ENCODE peak calls at places on chromosome 22, in four cellular contexts. S, D, C and T are unnamed samples.

GRCh38 chr22:23289851-23290724 is 109.8 kb downstream of the BCR start:
- DNase-seq in S (peak; percentile 40), D (peak; percentile 52), C (no peak), T (no peak)

GRCh38 chr22:46602025-46602424 is 18.2 kb upstream of the GRAMD4 start:
- DNase-seq in C (no peak), D (no peak), S (no peak), T (no peak)

GRCh38 chr22:32421484-32421883 is 9.4 kb upstream of the RTCB start:
- DNase-seq in C (no peak), D (no peak), S (no peak), T (no peak)

GRCh38 chr22:43624144-43624998 is 187.7 kb downstream of the EFCAB6 start:
- DNase-seq in C (no peak), D (no peak), S (no peak), T (no peak)

GRCh38 chr22:37218399-37218770 is 6.1 kb upstream of the SSTR3 start:
- DNase-seq in C (no peak), D (no peak), S (no peak), T (no peak)

GRCh38 chr22:23409976-23410375 is 170.1 kb downstream of the IGLL1 start:
- DNase-seq in D (no peak), C (no peak), S (no peak), T (no peak)

GRCh38 chr22:44162960-44163359 is 17.8 kb upstream of the PARVG start:
- DNase-seq in D (no peak), C (no peak), S (no peak), T (no peak)

GRCh38 chr22:42268852-42269406 is 1.5 kb downstream of the TCF20 start:
- DNase-seq in D (no peak), C (no peak), S (no peak), T (no peak)

GRCh38 chr22:23984430-23984829 is 4.5 kb downstream of the GSTT2 start:
- DNase-seq in S (peak; percentile 63), D (peak; percentile 32), C (peak; percentile 59), T (peak; percentile 22)

GRCh38 chr22:39717099-39717498 is 146.5 kb downstream of the CACNA1I start:
- DNase-seq in S (no peak), D (peak; percentile 41), C (no peak), T (peak; percentile 16)

GRCh38 chr22:23533328-23533762 is 46.7 kb downstream of the IGLL1 start:
- DNase-seq in C (peak; percentile 54), D (no peak), S (peak; percentile 9), T (no peak)

GRCh38 chr22:32339190-32340012 is 18.3 kb upstream of the RFPL3 start:
- DNase-seq in S (no peak), D (no peak), C (no peak), T (no peak)

GRCh38 chr22:37493979-37494378 is 7.8 kb upstream of the MFNG start:
- DNase-seq in S (no peak), D (no peak), C (no peak), T (no peak)

GRCh38 chr22:44091021-44091721 is 67.1 kb downstream of the PARVB start:
- DNase-seq in C (no peak), D (peak; percentile 14), S (peak; percentile 37), T (peak; percentile 39)

GRCh38 chr22:37985751-37986281 is 1.5 kb upstream of the SOX10 start:
- DNase-seq in D (peak; percentile 85), C (no peak), S (no peak), T (peak; percentile 95)

GRCh38 chr22:40236131-40236665 is 58.5 kb downstream of the TNRC6B start:
- DNase-seq in C (no peak), S (no peak), D (no peak), T (no peak)

GRCh38 chr22:43346521-43346929 is 3.4 kb upstream of the SCUBE1 start:
- DNase-seq in C (peak; percentile 72), D (no peak), S (peak; percentile 42), T (peak; percentile 10)

GRCh38 chr22:37095113-37095512 is 14.4 kb downstream of the TMPRSS6 start:
- DNase-seq in S (peak; percentile 75), D (no peak), C (no peak), T (no peak)

GRCh38 chr22:47460870-47461269 is 698.4 kb downstream of the TBC1D22A start:
- DNase-seq in C (no peak), S (no peak), D (no peak), T (no peak)